ENCODE peak calls at places on chromosomes 12 and 14, in five cellular contexts. One of them, this sample, is unnamed.

GRCh38 chr14:68172216-68172615 is 352.6 kb downstream of the RAD51B start:
- DNase-seq in EL: no peak
- DNase-seq in NCI-H524: no peak
- DNase-seq in GM04504: no peak
- DNase-seq in activated naive CD8-positive, alpha-beta T cell treated with anti-CD3 and anti-CD28 coated beads for 36 hours: no peak
- DNase-seq in this sample: no peak

GRCh38 chr12:75444444-75445136 is 36.0 kb upstream of the GLIPR1 start:
- DNase-seq in EL: peak
- DNase-seq in NCI-H524: no peak
- DNase-seq in GM04504: no peak
- DNase-seq in activated naive CD8-positive, alpha-beta T cell treated with anti-CD3 and anti-CD28 coated beads for 36 hours: no peak
- DNase-seq in this sample: peak

GRCh38 chr12:47736877-47737676 is 11.8 kb upstream of the ENDOU start:
- DNase-seq in EL: peak
- DNase-seq in NCI-H524: no peak
- DNase-seq in GM04504: peak
- DNase-seq in activated naive CD8-positive, alpha-beta T cell treated with anti-CD3 and anti-CD28 coated beads for 36 hours: no peak
- DNase-seq in this sample: peak

GRCh38 chr12:30622509-30622908 is 73.2 kb downstream of the IPO8 start:
- DNase-seq in EL: peak
- DNase-seq in NCI-H524: no peak
- DNase-seq in GM04504: peak
- DNase-seq in activated naive CD8-positive, alpha-beta T cell treated with anti-CD3 and anti-CD28 coated beads for 36 hours: no peak
- DNase-seq in this sample: peak

GRCh38 chr14:71321556-71322315 is 414.5 kb downstream of the PCNX1 start:
- DNase-seq in EL: peak
- DNase-seq in NCI-H524: peak
- DNase-seq in GM04504: peak
- DNase-seq in activated naive CD8-positive, alpha-beta T cell treated with anti-CD3 and anti-CD28 coated beads for 36 hours: no peak
- DNase-seq in this sample: peak

GRCh38 chr12:39467432-39467870 is 24.5 kb upstream of the KIF21A start:
- DNase-seq in EL: peak
- DNase-seq in NCI-H524: no peak
- DNase-seq in GM04504: no peak
- DNase-seq in activated naive CD8-positive, alpha-beta T cell treated with anti-CD3 and anti-CD28 coated beads for 36 hours: peak
- DNase-seq in this sample: peak

GRCh38 chr12:1993341-1993740 is 10.9 kb downstream of the DCP1B start:
- DNase-seq in EL: peak
- DNase-seq in NCI-H524: no peak
- DNase-seq in GM04504: peak
- DNase-seq in activated naive CD8-positive, alpha-beta T cell treated with anti-CD3 and anti-CD28 coated beads for 36 hours: no peak
- DNase-seq in this sample: peak

GRCh38 chr12:111010916-111011657 is 90.7 kb upstream of the MYL2 start:
- DNase-seq in EL: no peak
- DNase-seq in NCI-H524: no peak
- DNase-seq in GM04504: no peak
- DNase-seq in activated naive CD8-positive, alpha-beta T cell treated with anti-CD3 and anti-CD28 coated beads for 36 hours: no peak
- DNase-seq in this sample: no peak